ENCODE peak calls at places on chromosomes 4 and X, in six cellular contexts. I is heart left ventricle, K is choroid plexus epithelial cell, A is thyroid gland, E is BJ, T is cardiac fibroblast. Z is an unnamed sample.
A peak's percentile ranks its signal among the peaks of the same experiment; 100 is the strongest.

GRCh38 chrX:154378059-154378798 is 866 bp upstream of the EMD start:
- DNase-seq in I (peak; percentile 68), K (no peak), A (peak; percentile 70), E (no peak), T (peak; percentile 43), Z (no peak)

GRCh38 chrX:39289827-39290226 is 488.6 kb downstream of the MID1IP1 start:
- DNase-seq in I (no peak), K (no peak), A (no peak), E (no peak), T (no peak), Z (no peak)

GRCh38 chrX:49748211-49748956 is 52.6 kb upstream of the PAGE1 start:
- DNase-seq in I (no peak), K (no peak), A (no peak), E (no peak), T (no peak), Z (no peak)

GRCh38 chrX:139077303-139078131 is 366.0 kb upstream of the FGF13 start:
- DNase-seq in I (no peak), K (no peak), A (no peak), E (peak; percentile 10), T (peak; percentile 0), Z (peak; percentile 29)

GRCh38 chr4:185774815-185775684 is 36.9 kb downstream of the SORBS2 start:
- DNase-seq in I (no peak), K (peak; percentile 96), A (peak; percentile 78), E (peak; percentile 75), T (peak; percentile 97), Z (peak; percentile 88)

GRCh38 chr4:127781303-127782024 is 658 bp upstream of the HSPA4L start:
- DNase-seq in I (peak; percentile 67), K (peak; percentile 43), A (peak; percentile 53), E (no peak), T (no peak), Z (no peak)

GRCh38 chr4:23169598-23170311 is 477.0 kb downstream of the GBA3 start:
- DNase-seq in I (no peak), K (no peak), A (no peak), E (no peak), T (no peak), Z (no peak)

GRCh38 chrX:118181030-118181429 is 64.4 kb upstream of the KLHL13 start:
- DNase-seq in I (no peak), K (no peak), A (no peak), E (no peak), T (peak; percentile 27), Z (no peak)

GRCh38 chr4:145719752-145720624 is 40.0 kb downstream of the C4orf51 start:
- DNase-seq in I (no peak), K (no peak), A (peak; percentile 46), E (no peak), T (no peak), Z (no peak)

GRCh38 chrX:38220936-38221386 is 290 bp upstream of the SRPX start:
- DNase-seq in I (peak; percentile 51), K (no peak), A (no peak), E (no peak), T (peak; percentile 48), Z (no peak)

GRCh38 chr4:122313001-122313400 is 65.8 kb upstream of the ADAD1 start:
- DNase-seq in I (no peak), K (no peak), A (no peak), E (no peak), T (peak; percentile 38), Z (no peak)

GRCh38 chr4:56752985-56753384 is 68.5 kb downstream of the SPINK2 start:
- DNase-seq in I (no peak), K (no peak), A (peak; percentile 67), E (no peak), T (no peak), Z (no peak)

GRCh38 chrX:68503830-68504229 is 5.0 kb downstream of the YIPF6 start:
- DNase-seq in I (no peak), K (peak; percentile 23), A (no peak), E (no peak), T (peak; percentile 37), Z (no peak)

GRCh38 chr4:7256989-7257810 is 64.9 kb downstream of the SORCS2 start:
- DNase-seq in I (peak; percentile 88), K (peak; percentile 59), A (peak; percentile 87), E (no peak), T (no peak), Z (no peak)

GRCh38 chr4:65805936-65806335 is 135.6 kb upstream of the EPHA5 start:
- DNase-seq in I (no peak), K (no peak), A (no peak), E (no peak), T (no peak), Z (no peak)

GRCh38 chr4:140019619-140020367 is 134.2 kb downstream of the MAML3 start:
- DNase-seq in I (no peak), K (no peak), A (peak; percentile 8), E (no peak), T (no peak), Z (no peak)

GRCh38 chr4:99067617-99068016 is 21.0 kb downstream of the ADH5 start:
- DNase-seq in I (no peak), K (no peak), A (no peak), E (no peak), T (no peak), Z (no peak)

GRCh38 chrX:16711219-16712115 is 1.0 kb downstream of the CTPS2 start:
- DNase-seq in I (peak; percentile 36), K (no peak), A (peak; percentile 8), E (no peak), T (no peak), Z (no peak)

GRCh38 chrX:145727476-145727875 is 90.2 kb upstream of the SLITRK2 start:
- DNase-seq in I (no peak), K (peak; percentile 0), A (no peak), E (no peak), T (no peak), Z (no peak)

GRCh38 chr4:179040259-179040658 is 1598.0 kb upstream of the AGA start:
- DNase-seq in I (no peak), K (no peak), A (no peak), E (no peak), T (no peak), Z (no peak)

GRCh38 chr4:105710678-105711077 is 2.1 kb downstream of the GSTCD start:
- DNase-seq in I (no peak), K (no peak), A (no peak), E (no peak), T (no peak), Z (no peak)

GRCh38 chr4:105709081-105709450 is 482 bp downstream of the GSTCD start:
- DNase-seq in I (no peak), K (peak; percentile 9), A (no peak), E (no peak), T (peak; percentile 27), Z (no peak)

GRCh38 chr4:105707783-105708182 is 706 bp downstream of the INTS12 start:
- DNase-seq in I (no peak), K (peak; percentile 11), A (no peak), E (no peak), T (no peak), Z (no peak)

GRCh38 chr4:105708376-105709080 is at the start of the genes GSTCD and INTS12:
- DNase-seq in I (peak; percentile 93), K (peak; percentile 95), A (peak; percentile 92), E (peak; percentile 44), T (peak; percentile 96), Z (peak; percentile 81)

DNA sequence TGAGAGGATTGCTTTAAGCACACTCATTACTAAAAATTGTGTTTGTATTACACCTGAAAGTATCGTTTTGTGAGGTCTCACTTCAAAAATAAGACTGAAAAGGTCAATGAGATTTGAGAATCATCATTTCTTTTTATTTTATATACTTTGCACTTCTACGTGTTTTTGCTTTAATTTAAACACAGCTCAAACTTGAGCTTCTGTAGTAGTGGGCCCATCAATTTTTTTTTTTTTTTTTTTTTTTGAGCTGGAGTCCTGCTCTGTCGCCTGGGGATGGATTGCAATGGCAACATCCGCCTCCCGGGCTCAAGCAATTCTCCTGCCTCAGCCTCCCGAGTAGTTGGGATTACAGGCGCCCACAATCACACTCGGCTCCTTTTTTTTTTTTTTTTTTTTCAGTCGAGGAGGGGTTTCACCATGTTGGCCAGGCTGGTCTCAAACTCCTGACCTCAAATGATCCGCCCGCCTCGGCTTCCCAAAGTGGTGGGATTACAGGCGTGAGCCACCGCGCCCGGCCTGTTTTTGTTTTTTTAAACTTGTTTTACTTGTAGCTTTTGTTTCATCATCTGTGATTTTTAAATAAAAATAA is 1.5 kb downstream of the GSTCD start:
- DNase-seq in I (no peak), K (no peak), A (no peak), E (no peak), T (no peak), Z (no peak)
- H3K4me3 ChIP-seq in I (no peak overlapping the region), K (no peak overlapping the region), A (no peak overlapping the region), E (no peak overlapping the region), T (no peak overlapping the region), Z (no peak overlapping the region)

DNA sequence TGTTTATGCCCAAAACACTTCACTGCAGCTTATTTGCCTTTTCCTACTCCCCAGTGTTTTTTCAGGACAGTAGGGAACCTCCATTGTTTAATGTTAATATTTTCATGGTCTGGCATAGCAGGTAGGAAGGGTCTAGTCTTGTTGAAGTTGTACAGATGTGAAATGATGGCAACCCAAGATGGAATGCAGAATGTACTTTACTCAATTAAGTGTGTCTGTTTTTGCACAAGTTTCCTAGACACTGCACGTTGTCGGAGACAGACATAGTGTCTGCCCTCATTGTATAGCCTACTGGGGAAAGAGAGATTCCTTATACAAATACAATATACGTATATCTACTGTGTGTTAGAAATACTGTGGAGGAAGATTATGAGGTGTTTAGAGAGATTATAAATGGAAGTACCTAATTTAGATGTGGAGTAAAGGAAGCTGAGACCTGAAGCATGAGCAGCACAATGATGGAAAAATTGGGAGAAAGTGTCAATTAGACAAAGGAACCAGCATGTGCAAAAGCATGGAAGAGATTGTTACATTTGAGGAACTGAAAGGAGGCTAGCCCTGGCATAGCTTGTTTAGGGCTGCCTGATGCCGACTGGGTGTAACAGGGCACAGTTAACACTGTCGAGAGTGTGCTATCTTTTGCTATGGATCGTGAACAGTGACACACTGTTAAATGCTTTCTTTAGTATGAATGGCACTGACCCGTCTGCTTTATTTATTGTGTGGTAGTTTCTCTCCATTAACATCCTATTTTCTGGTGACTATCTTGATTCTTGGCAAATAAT is 18.4 kb downstream of the CPEB2 start:
- DNase-seq in I (no peak), K (no peak), A (no peak), E (no peak), T (no peak), Z (no peak)
- H3K4me3 ChIP-seq in I (no peak overlapping the region), K (no peak overlapping the region), A (no peak overlapping the region), E (no peak overlapping the region), T (no peak overlapping the region), Z (no peak overlapping the region)

DNA sequence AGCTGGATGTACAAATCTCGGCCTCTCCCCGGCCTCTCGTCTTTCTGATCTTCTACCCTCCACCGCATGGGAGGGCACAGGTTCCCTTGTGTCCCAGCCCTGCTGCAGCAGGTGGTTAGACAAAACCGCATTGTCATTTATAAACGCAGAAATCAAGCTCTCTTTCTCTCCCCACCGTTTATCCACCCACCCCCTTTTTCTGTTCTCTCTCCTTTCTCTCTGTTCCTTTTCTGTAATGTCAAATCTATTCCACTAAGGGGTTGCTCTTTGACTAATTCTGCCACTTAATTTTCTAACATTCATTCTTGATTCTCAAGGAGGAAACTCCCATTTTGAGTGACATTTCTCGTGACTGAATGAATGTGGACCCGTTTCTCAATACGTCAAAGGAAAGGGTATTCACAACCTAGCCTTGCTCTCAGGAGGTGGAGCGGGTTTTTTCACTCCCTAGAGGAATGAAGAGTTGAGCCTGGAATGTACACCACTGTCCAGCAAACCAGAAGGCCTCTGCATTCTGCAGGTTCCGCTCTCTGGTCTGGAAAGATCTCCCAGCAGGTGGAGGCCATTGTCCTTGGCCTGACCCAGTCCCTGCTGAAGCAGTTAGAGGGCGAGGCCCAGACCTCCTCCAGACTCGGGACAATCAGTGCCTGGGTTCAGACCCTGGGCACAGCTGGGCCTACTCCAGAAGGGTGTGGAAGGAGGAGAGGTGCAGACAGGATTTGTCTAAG is 70.9 kb upstream of the ENPP6 start:
- DNase-seq in I (no peak), K (peak; percentile 31), A (peak; percentile 49), E (no peak), T (no peak), Z (no peak)
- H3K4me3 ChIP-seq in I (no peak overlapping the region), K (no peak overlapping the region), A (no peak overlapping the region), E (no peak overlapping the region), T (no peak overlapping the region), Z (no peak overlapping the region)

GRCh38 chr4:825063-825968 is 613 bp downstream of the CPLX1 start:
- DNase-seq in I (no peak), K (peak; percentile 16), A (no peak), E (no peak), T (no peak), Z (no peak)
- H3K4me3 ChIP-seq in I (peak overlapping the region; percentile 55), K (peak overlapping the region; percentile 30), A (no peak overlapping the region), E (peak overlapping the region; percentile 30), T (no peak overlapping the region), Z (peak overlapping the region; percentile 22)